ENCODE peak calls at places on chromosomes 16 and 17, in four cellular contexts. One of them, this sample, is unnamed.
A peak's percentile ranks its signal among the peaks of the same experiment; 100 is the strongest.

GRCh38 chr16:17311333-17312099 is 159.2 kb downstream of the XYLT1 start:
- DNase-seq in K562: no peak
- DNase-seq in HepG2: no peak
- DNase-seq in A549: no peak
- DNase-seq in this sample: no peak

GRCh38 chr16:47574091-47575054 is 113.2 kb downstream of the PHKB start:
- DNase-seq in K562: no peak
- DNase-seq in A549: no peak
- DNase-seq in HepG2: no peak
- DNase-seq in this sample: peak; percentile 39

GRCh38 chr16:55873122-55873521 is 2.1 kb downstream of the CES5A start:
- DNase-seq in K562: no peak
- DNase-seq in A549: no peak
- DNase-seq in HepG2: no peak
- DNase-seq in this sample: no peak

GRCh38 chr17:57672205-57672632 is 72.9 kb downstream of the CCDC182 start:
- DNase-seq in HepG2: no peak
- DNase-seq in K562: no peak
- DNase-seq in A549: no peak
- DNase-seq in this sample: no peak

GRCh38 chr17:49210158-49211029 is at the start of the genes ABI3 and GNGT2:
- DNase-seq in K562: no peak
- DNase-seq in HepG2: no peak
- DNase-seq in A549: no peak
- DNase-seq in this sample: peak; percentile 92

GRCh38 chr17:29742210-29742513 is 119.5 kb upstream of the CORO6 start:
- DNase-seq in A549: no peak
- DNase-seq in HepG2: no peak
- DNase-seq in K562: no peak
- DNase-seq in this sample: no peak

GRCh38 chr17:17120716-17121115 is 78.5 kb downstream of the MPRIP start:
- DNase-seq in A549: no peak
- DNase-seq in K562: no peak
- DNase-seq in HepG2: no peak
- DNase-seq in this sample: no peak

GRCh38 chr16:87327798-87328495 is 10.8 kb upstream of the C16orf95 start:
- DNase-seq in A549: no peak
- DNase-seq in K562: no peak
- DNase-seq in HepG2: no peak
- DNase-seq in this sample: no peak

GRCh38 chr16:77816293-77816692 is 27.9 kb downstream of the VAT1L start:
- DNase-seq in A549: no peak
- DNase-seq in K562: no peak
- DNase-seq in HepG2: no peak
- DNase-seq in this sample: no peak

GRCh38 chr16:49021136-49021535 is 260.5 kb downstream of the CBLN1 start:
- DNase-seq in K562: no peak
- DNase-seq in HepG2: no peak
- DNase-seq in A549: no peak
- DNase-seq in this sample: no peak

GRCh38 chr16:85057212-85057889 is 29.8 kb downstream of the KIAA0513 start:
- DNase-seq in K562: peak; percentile 78
- DNase-seq in HepG2: peak; percentile 48
- DNase-seq in A549: peak; percentile 33
- DNase-seq in this sample: no peak

GRCh38 chr17:80892019-80892855 is 99.4 kb upstream of the CHMP6 start:
- DNase-seq in K562: peak; percentile 90
- DNase-seq in A549: peak; percentile 86
- DNase-seq in HepG2: no peak
- DNase-seq in this sample: peak; percentile 77

GRCh38 chr16:68564367-68564985 is 25.4 kb downstream of the ZFP90 start:
- DNase-seq in HepG2: no peak
- DNase-seq in A549: peak; percentile 35
- DNase-seq in K562: no peak
- DNase-seq in this sample: no peak

GRCh38 chr16:71708696-71709095 is 15.8 kb downstream of the PHLPP2 start:
- DNase-seq in A549: no peak
- DNase-seq in K562: no peak
- DNase-seq in HepG2: no peak
- DNase-seq in this sample: no peak

GRCh38 chr17:82876602-82877391 is 37.0 kb upstream of the ZNF750 start:
- DNase-seq in HepG2: peak; percentile 65
- DNase-seq in K562: peak; percentile 89
- DNase-seq in A549: no peak
- DNase-seq in this sample: no peak

GRCh38 chr17:41067281-41067680 is 1.6 kb upstream of the KRTAP2-4 start:
- DNase-seq in A549: no peak
- DNase-seq in K562: no peak
- DNase-seq in HepG2: no peak
- DNase-seq in this sample: no peak

GRCh38 chr17:20059728-20060188 is 50.6 kb downstream of the SPECC1 start:
- DNase-seq in A549: peak; percentile 93
- DNase-seq in K562: peak; percentile 27
- DNase-seq in HepG2: peak; percentile 39
- DNase-seq in this sample: peak; percentile 64

GRCh38 chr17:79750650-79751545 is 20.2 kb downstream of the ENPP7 start:
- DNase-seq in HepG2: no peak
- DNase-seq in K562: no peak
- DNase-seq in A549: peak; percentile 37
- DNase-seq in this sample: no peak

GRCh38 chr16:78045865-78046581 is 23.7 kb downstream of the CLEC3A start:
- DNase-seq in A549: peak; percentile 36
- DNase-seq in HepG2: peak; percentile 59
- DNase-seq in K562: peak; percentile 60
- DNase-seq in this sample: no peak

GRCh38 chr16:69194488-69194887 is 7.5 kb downstream of the SNTB2 start:
- DNase-seq in A549: no peak
- DNase-seq in HepG2: no peak
- DNase-seq in K562: no peak
- DNase-seq in this sample: no peak

GRCh38 chr17:39096435-39097158 is 54.8 kb downstream of the PLXDC1 start:
- DNase-seq in A549: no peak
- DNase-seq in K562: no peak
- DNase-seq in HepG2: no peak
- DNase-seq in this sample: no peak

DNA sequence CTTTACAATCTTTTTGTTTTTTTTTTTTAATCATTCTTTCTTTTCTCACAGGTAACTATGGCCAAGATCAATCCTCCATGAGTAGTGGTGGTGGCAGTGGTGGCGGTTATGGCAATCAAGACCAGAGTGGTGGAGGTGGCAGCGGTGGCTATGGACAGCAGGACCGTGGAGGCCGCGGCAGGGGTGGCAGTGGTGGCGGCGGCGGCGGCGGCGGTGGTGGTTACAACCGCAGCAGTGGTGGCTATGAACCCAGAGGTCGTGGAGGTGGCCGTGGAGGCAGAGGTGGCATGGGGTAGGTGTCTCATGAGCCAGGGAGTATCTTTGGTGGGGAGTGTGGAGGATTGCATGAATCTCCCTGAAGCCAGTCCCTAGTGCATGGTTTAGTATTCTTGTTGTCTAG is 4.9 kb downstream of the FUS start:
- DNase-seq in HepG2: no peak
- DNase-seq in K562: no peak
- DNase-seq in A549: no peak
- DNase-seq in this sample: no peak
- TF ChIP-seq BHLHE40 in HepG2: no peak
- TF ChIP-seq BHLHE40 in K562: no peak
- TF ChIP-seq BHLHE40 in A549: no peak
- TF ChIP-seq BHLHE40 in this sample: no peak

GRCh38 chr17:13024033-13024432 is 6.2 kb upstream of the ELAC2 start:
- DNase-seq in HepG2: no peak
- DNase-seq in K562: no peak
- DNase-seq in A549: peak; percentile 30
- DNase-seq in this sample: no peak
- TF ChIP-seq EP300 in HepG2: no peak
- TF ChIP-seq EP300 in K562: no peak
- TF ChIP-seq EP300 in A549: no peak
- TF ChIP-seq EP300 in this sample: no peak

GRCh38 chr16:2609827-2610470 is 72.1 kb downstream of the PDPK1 start:
- DNase-seq in HepG2: no peak
- DNase-seq in K562: no peak
- DNase-seq in A549: no peak
- DNase-seq in this sample: no peak
- TF ChIP-seq BHLHE40 in HepG2: no peak
- TF ChIP-seq BHLHE40 in K562: no peak
- TF ChIP-seq BHLHE40 in A549: no peak
- TF ChIP-seq BHLHE40 in this sample: no peak

DNA sequence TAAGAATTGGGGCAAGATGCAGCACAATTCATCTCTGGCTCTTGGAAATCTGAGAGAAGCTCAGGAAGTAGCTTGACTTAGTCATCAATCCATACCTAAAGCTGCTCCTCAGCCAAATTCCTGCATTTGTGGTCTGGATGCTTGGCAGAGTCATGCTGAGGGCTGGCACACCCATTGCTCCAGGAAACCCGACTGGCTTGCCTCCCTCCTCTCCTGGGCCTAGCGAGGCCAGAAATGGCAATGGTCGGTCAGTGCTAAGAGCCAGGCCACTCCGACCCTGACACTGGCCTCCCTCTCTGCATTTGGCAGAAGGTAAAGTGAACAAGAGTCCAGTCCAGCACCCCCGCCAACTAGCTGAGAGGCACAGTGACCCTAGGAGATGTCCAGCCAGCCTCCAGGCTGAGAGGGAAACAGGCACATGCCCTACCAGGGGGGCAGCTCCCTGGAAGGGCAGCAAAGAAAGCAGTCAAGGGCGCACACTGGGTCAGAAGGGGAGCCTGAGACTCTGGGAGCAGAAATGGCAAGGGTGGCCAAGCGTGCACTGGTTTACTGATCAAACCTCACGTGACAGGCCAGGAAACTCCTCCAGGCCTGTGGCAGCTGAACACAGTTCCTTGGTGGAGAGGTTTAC is 10.0 kb downstream of the POLDIP2 start:
- DNase-seq in HepG2: no peak
- DNase-seq in K562: no peak
- DNase-seq in A549: no peak
- DNase-seq in this sample: no peak
- TF ChIP-seq EP300 in HepG2: no peak
- TF ChIP-seq EP300 in K562: no peak
- TF ChIP-seq EP300 in A549: no peak
- TF ChIP-seq EP300 in this sample: no peak

This sample was measured in GM12878.